ENCODE peak calls at places on chromosomes 3 and 15, in seven cellular contexts. O, N, Y, M, Q, L and Z are unnamed samples.

GRCh38 chr15:81863157-81863556 is 182.7 kb downstream of the MEX3B start:
- ATAC-seq in O (no peak), N (no peak), Y (no peak), M (no peak), Q (no peak), L (no peak), Z (no peak)

GRCh38 chr15:98484914-98485313 is 163.4 kb upstream of the IGF1R start:
- ATAC-seq in O (no peak), N (no peak), Y (no peak), M (no peak), Q (no peak), L (no peak), Z (no peak)

GRCh38 chr3:46470831-46471230 is 6.1 kb upstream of the LTF start:
- ATAC-seq in O (no peak), N (no peak), Y (no peak), M (no peak), Q (no peak), L (no peak), Z (no peak)

GRCh38 chr15:52071570-52071969 is 41.0 kb downstream of the BCL2L10 start:
- ATAC-seq in O (no peak), N (no peak), Y (no peak), M (peak), Q (no peak), L (no peak), Z (no peak)

GRCh38 chr3:17747890-17748247 is 5.4 kb upstream of the TBC1D5 start:
- ATAC-seq in O (no peak), N (no peak), Y (no peak), M (no peak), Q (no peak), L (peak), Z (no peak)

GRCh38 chr3:143751643-143752178 is 96.6 kb downstream of the SLC9A9 start:
- ATAC-seq in O (peak), N (peak), Y (peak), M (peak), Q (peak), L (peak), Z (peak)

GRCh38 chr3:58013973-58014649 is 5.9 kb downstream of the FLNB start:
- ATAC-seq in O (no peak), N (no peak), Y (peak), M (no peak), Q (no peak), L (no peak), Z (no peak)

GRCh38 chr3:59752925-59753324 is 703.1 kb upstream of the CFAP20DC start:
- ATAC-seq in O (no peak), N (peak), Y (no peak), M (no peak), Q (peak), L (no peak), Z (no peak)

GRCh38 chr3:134494539-134494938 is 8.7 kb downstream of the CEP63 start:
- ATAC-seq in O (peak), N (peak), Y (no peak), M (no peak), Q (no peak), L (no peak), Z (no peak)

GRCh38 chr15:74011610-74012009 is 17.1 kb downstream of the PML start:
- ATAC-seq in O (no peak), N (no peak), Y (peak), M (peak), Q (no peak), L (no peak), Z (no peak)

GRCh38 chr15:77974098-77974414 is 103.5 kb downstream of the TBC1D2B start:
- ATAC-seq in O (no peak), N (no peak), Y (peak), M (peak), Q (no peak), L (no peak), Z (no peak)

GRCh38 chr3:7788881-7789280 is 712.7 kb upstream of the LMCD1 start:
- ATAC-seq in O (no peak), N (no peak), Y (no peak), M (no peak), Q (no peak), L (no peak), Z (no peak)

GRCh38 chr3:188134856-188135255 is 19.1 kb upstream of the LPP start:
- ATAC-seq in O (no peak), N (no peak), Y (no peak), M (no peak), Q (no peak), L (no peak), Z (no peak)

GRCh38 chr15:99452728-99453643 is 112.8 kb upstream of the MEF2A start:
- ATAC-seq in O (peak), N (no peak), Y (peak), M (peak), Q (no peak), L (peak), Z (no peak)

GRCh38 chr3:86985427-86985826 is 5.5 kb downstream of the VGLL3 start:
- ATAC-seq in O (no peak), N (no peak), Y (no peak), M (no peak), Q (no peak), L (no peak), Z (no peak)

GRCh38 chr3:56775931-56776461 is 25.8 kb downstream of the ARHGEF3 start:
- ATAC-seq in O (no peak), N (no peak), Y (peak), M (peak), Q (no peak), L (peak), Z (no peak)